ENCODE peak calls at places on chromosomes 12 and 14, in eight cellular contexts. O, V, X, F, L, A, H and B are unnamed samples.

GRCh38 chr12:48572326-48572725 is 2.5 kb upstream of the LALBA start:
- DNase-seq in O (no peak), V (no peak), X (peak), F (no peak), L (no peak), A (no peak), H (no peak), B (no peak)

GRCh38 chr14:37864861-37865718 is 269.7 kb downstream of the TTC6 start:
- DNase-seq in O (no peak), V (no peak), X (peak), F (peak), L (no peak), A (peak), H (peak), B (peak)

GRCh38 chr12:64675795-64676194 is 65.5 kb downstream of the RASSF3 start:
- DNase-seq in O (peak), V (no peak), X (peak), F (peak), L (no peak), A (no peak), H (peak), B (no peak)

GRCh38 chr12:114750905-114751304 is 66.9 kb upstream of the TBX3 start:
- DNase-seq in O (no peak), V (no peak), X (no peak), F (no peak), L (no peak), A (no peak), H (no peak), B (no peak)

GRCh38 chr14:56416213-56416612 is 163.4 kb upstream of the TMEM260 start:
- DNase-seq in O (no peak), V (no peak), X (no peak), F (no peak), L (no peak), A (no peak), H (no peak), B (no peak)

GRCh38 chr12:94089891-94090290 is 58.5 kb upstream of the PLXNC1 start:
- DNase-seq in O (no peak), V (no peak), X (peak), F (peak), L (no peak), A (no peak), H (no peak), B (no peak)

GRCh38 chr12:104230304-104230703 is 14.7 kb downstream of the TXNRD1 start:
- DNase-seq in O (no peak), V (no peak), X (no peak), F (no peak), L (no peak), A (no peak), H (no peak), B (no peak)

GRCh38 chr14:26414103-26414502 is 183.7 kb downstream of the NOVA1 start:
- DNase-seq in O (no peak), V (no peak), X (no peak), F (no peak), L (no peak), A (no peak), H (no peak), B (no peak)

GRCh38 chr12:88577537-88577936 is 2.7 kb downstream of the KITLG start:
- DNase-seq in O (no peak), V (no peak), X (no peak), F (peak), L (no peak), A (no peak), H (peak), B (no peak)

GRCh38 chr14:61568572-61569011 is 126.7 kb upstream of the HIF1A start:
- DNase-seq in O (peak), V (no peak), X (no peak), F (no peak), L (no peak), A (peak), H (no peak), B (no peak)

GRCh38 chr14:74516451-74517155 is 23.0 kb downstream of the ISCA2 start:
- DNase-seq in O (no peak), V (no peak), X (peak), F (no peak), L (no peak), A (no peak), H (peak), B (no peak)

GRCh38 chr12:109221277-109221931 is 87.7 kb downstream of the FOXN4 start:
- DNase-seq in O (no peak), V (no peak), X (no peak), F (no peak), L (no peak), A (no peak), H (no peak), B (no peak)

GRCh38 chr12:1170411-1170810 is 179.4 kb downstream of the ERC1 start:
- DNase-seq in O (no peak), V (no peak), X (no peak), F (no peak), L (no peak), A (no peak), H (no peak), B (no peak)

GRCh38 chr14:94665121-94665520 is 52.9 kb downstream of the SERPINA3 start:
- DNase-seq in O (no peak), V (no peak), X (peak), F (peak), L (no peak), A (no peak), H (peak), B (peak)

GRCh38 chr12:23536293-23536692 is 413.2 kb downstream of the SOX5 start:
- DNase-seq in O (no peak), V (no peak), X (no peak), F (no peak), L (no peak), A (no peak), H (no peak), B (no peak)

GRCh38 chr14:69667938-69668336 is 56.5 kb downstream of the SUSD6 start:
- DNase-seq in O (no peak), V (no peak), X (no peak), F (no peak), L (no peak), A (no peak), H (no peak), B (no peak)

GRCh38 chr14:75053396-75054289 is 2.4 kb upstream of the MLH3 start:
- DNase-seq in O (no peak), V (no peak), X (peak), F (peak), L (no peak), A (no peak), H (no peak), B (no peak)

GRCh38 chr12:117361312-117361670 is at the start of gene NOS1:
- DNase-seq in O (no peak), V (no peak), X (no peak), F (no peak), L (no peak), A (no peak), H (no peak), B (no peak)

GRCh38 chr12:130766470-130766869 is 50.4 kb upstream of the RIMBP2 start:
- DNase-seq in O (no peak), V (no peak), X (no peak), F (no peak), L (no peak), A (no peak), H (no peak), B (no peak)

GRCh38 chr12:119208626-119209061 is 29.9 kb downstream of the HSPB8 start:
- DNase-seq in O (peak), V (peak), X (peak), F (peak), L (peak), A (peak), H (no peak), B (peak)

GRCh38 chr14:95741051-95741490 is 27.1 kb upstream of the TCL1A start:
- DNase-seq in O (no peak), V (no peak), X (no peak), F (no peak), L (peak), A (no peak), H (no peak), B (no peak)

GRCh38 chr12:55694651-55695050 is 13.1 kb downstream of the ITGA7 start:
- DNase-seq in O (no peak), V (no peak), X (no peak), F (no peak), L (peak), A (no peak), H (no peak), B (no peak)

GRCh38 chr14:65832431-65833253 is 420.1 kb downstream of the FUT8 start:
- DNase-seq in O (no peak), V (no peak), X (peak), F (peak), L (no peak), A (no peak), H (peak), B (no peak)

GRCh38 chr14:102086346-102086971 is 385 bp downstream of the HSP90AA1 start:
- DNase-seq in O (no peak), V (peak), X (peak), F (peak), L (no peak), A (peak), H (peak), B (no peak)

GRCh38 chr12:43676183-43676813 is 82.3 kb downstream of the PUS7L start:
- DNase-seq in O (no peak), V (no peak), X (peak), F (peak), L (no peak), A (no peak), H (no peak), B (no peak)

GRCh38 chr14:93915800-93916199 is 11.3 kb upstream of the FAM181A start:
- DNase-seq in O (no peak), V (no peak), X (no peak), F (no peak), L (no peak), A (no peak), H (no peak), B (no peak)

GRCh38 chr12:88562151-88562550 is 18.1 kb downstream of the KITLG start:
- DNase-seq in O (no peak), V (no peak), X (no peak), F (no peak), L (no peak), A (no peak), H (no peak), B (no peak)

GRCh38 chr14:75279153-75279738 is 618 bp downstream of the FOS start:
- DNase-seq in O (peak), V (peak), X (peak), F (peak), L (no peak), A (peak), H (peak), B (no peak)

GRCh38 chr12:79415754-79416435 is 274.9 kb downstream of the PAWR start:
- DNase-seq in O (peak), V (no peak), X (peak), F (no peak), L (no peak), A (no peak), H (peak), B (no peak)

GRCh38 chr12:41795910-41796309 is 348.8 kb downstream of the GXYLT1 start:
- DNase-seq in O (no peak), V (no peak), X (no peak), F (no peak), L (no peak), A (no peak), H (no peak), B (no peak)

GRCh38 chr12:102501773-102502172 is 21.4 kb upstream of the IGF1 start:
- DNase-seq in O (no peak), V (peak), X (no peak), F (no peak), L (no peak), A (no peak), H (no peak), B (no peak)

GRCh38 chr12:15688838-15689237 is 100.3 kb downstream of the EPS8 start:
- DNase-seq in O (no peak), V (peak), X (peak), F (no peak), L (no peak), A (peak), H (peak), B (no peak)

GRCh38 chr12:23640754-23641153 is 308.7 kb downstream of the SOX5 start:
- DNase-seq in O (no peak), V (no peak), X (no peak), F (no peak), L (no peak), A (no peak), H (no peak), B (no peak)

GRCh38 chr12:1838223-1838993 is 18.0 kb downstream of the LRTM2 start:
- DNase-seq in O (no peak), V (no peak), X (no peak), F (no peak), L (no peak), A (peak), H (peak), B (no peak)

GRCh38 chr12:57372233-57372632 is 58.6 kb downstream of the R3HDM2 start:
- DNase-seq in O (no peak), V (peak), X (peak), F (no peak), L (no peak), A (no peak), H (no peak), B (no peak)

GRCh38 chr14:29999013-29999539 is 71.4 kb upstream of the PRKD1 start:
- DNase-seq in O (no peak), V (no peak), X (peak), F (no peak), L (no peak), A (no peak), H (no peak), B (no peak)

DNA sequence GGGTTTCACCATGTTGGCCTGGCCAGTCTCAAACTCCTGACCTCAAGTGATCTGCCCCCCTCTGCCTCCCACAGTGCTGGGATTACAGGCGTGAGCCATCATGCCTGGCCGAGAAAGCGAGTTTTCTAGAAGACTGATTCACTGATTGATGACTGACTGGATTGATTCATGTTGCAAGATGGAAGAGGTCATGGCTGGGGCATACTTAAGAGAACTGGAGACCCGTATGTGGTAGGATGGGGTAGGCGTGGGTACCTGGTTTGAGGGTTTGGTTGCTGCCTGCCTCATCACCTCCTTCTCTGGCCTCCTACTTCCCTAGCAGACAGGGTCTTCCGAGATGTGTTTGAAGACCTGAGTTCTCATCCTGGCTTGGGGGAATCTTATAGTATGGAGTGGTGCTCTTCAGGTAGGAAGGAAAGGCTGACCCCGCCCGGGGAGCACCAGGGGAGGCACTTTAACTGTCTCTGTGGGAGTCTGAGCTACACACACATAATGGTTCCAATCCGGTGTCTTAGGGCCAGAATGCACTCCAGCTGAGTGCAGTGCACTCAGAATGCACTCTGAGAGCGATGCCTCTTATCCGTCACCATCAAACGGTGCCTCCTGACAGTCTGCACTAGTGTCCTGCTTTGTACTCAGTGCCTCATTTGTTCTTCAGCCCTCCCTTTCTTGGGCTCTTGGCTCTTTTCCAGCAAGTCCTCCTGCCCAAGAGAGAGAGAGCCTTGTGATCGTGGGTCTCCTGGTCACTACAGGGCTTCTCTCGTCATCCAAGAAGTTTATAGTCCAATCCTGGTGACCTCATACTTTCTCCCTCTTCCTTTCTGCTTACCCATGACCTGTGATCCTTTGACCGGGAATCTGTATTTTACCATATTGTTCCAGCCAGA is 19.7 kb downstream of the PLEKHG3 start:
- DNase-seq in O (no peak), V (no peak), X (no peak), F (peak), L (no peak), A (peak), H (no peak), B (no peak)
- H3K4me3 ChIP-seq in O (no peak), V (no peak), X (no peak), F (no peak), L (no peak), A (peak), H (no peak), B (no peak)

GRCh38 chr12:51820721-51821422 is 27.6 kb downstream of the FIGNL2 start:
- DNase-seq in O (peak), V (peak), X (peak), F (peak), L (no peak), A (peak), H (peak), B (no peak)
- H3K4me3 ChIP-seq in O (peak), V (peak), X (peak), F (peak), L (peak), A (peak), H (peak), B (peak)

GRCh38 chr12:122963928-122964240 is 2.4 kb downstream of the ABCB9 start:
- DNase-seq in O (peak), V (peak), X (peak), F (peak), L (no peak), A (peak), H (peak), B (no peak)
- H3K4me3 ChIP-seq in O (no peak), V (no peak), X (no peak), F (no peak), L (peak), A (peak), H (no peak), B (no peak)

GRCh38 chr12:3863756-3864155 is 9.4 kb downstream of the PARP11 start:
- DNase-seq in O (no peak), V (no peak), X (no peak), F (no peak), L (no peak), A (no peak), H (no peak), B (no peak)
- H3K4me3 ChIP-seq in O (no peak), V (no peak), X (no peak), F (no peak), L (peak), A (no peak), H (no peak), B (no peak)